ENCODE peak calls at places on chromosomes 7 and 10, in five cellular contexts. V is fibroblast of lung, S is mesendoderm, L is upper lobe of left lung, B is upper lobe of right lung. R is an unnamed sample. For H3K4me1, the result is how much of the 10 kb centered on the place peaks cover.

GRCh38 chr10:88557659-88558058 is 25.5 kb downstream of the RNLS start:
- DNase-seq in B (no peak), V (peak), L (no peak), S (no peak), R (no peak)

GRCh38 chr10:73768881-73769280 is 13.0 kb upstream of the CHCHD1 start:
- DNase-seq in V (no peak), B (no peak), S (no peak), L (no peak), R (no peak)

GRCh38 chr7:112930787-112931186 is 140.6 kb upstream of the TMEM168 start:
- DNase-seq in B (no peak), V (peak), L (no peak), S (no peak), R (no peak)

GRCh38 chr10:95499482-95499989 is 61.6 kb downstream of the SORBS1 start:
- DNase-seq in V (no peak), S (no peak), B (no peak), L (no peak), R (no peak)

GRCh38 chr10:89693176-89693575 is 8.2 kb upstream of the KIF20B start:
- DNase-seq in V (no peak), L (no peak), B (no peak), S (no peak), R (no peak)

GRCh38 chr10:35040761-35041501 is 49.2 kb downstream of the CUL2 start:
- DNase-seq in L (no peak), B (no peak), V (peak), S (peak), R (no peak)

GRCh38 chr7:36949711-36950600 is 225.7 kb upstream of the AOAH start:
- DNase-seq in L (no peak), V (no peak), B (no peak), S (peak), R (no peak)

GRCh38 chr10:132036887-132037675 is 28.7 kb upstream of the JAKMIP3 start:
- DNase-seq in B (no peak), S (peak), V (no peak), L (no peak), R (no peak)

GRCh38 chr10:13758302-13758701 is 171.5 kb downstream of the PRPF18 start:
- DNase-seq in B (no peak), L (no peak), V (peak), S (peak), R (peak)

GRCh38 chr7:151889406-151890354 is 12.8 kb upstream of the PRKAG2 start:
- DNase-seq in S (no peak), V (no peak), L (peak), B (no peak), R (no peak)

GRCh38 chr10:133104076-133104965 is 16.6 kb downstream of the ADGRA1 start:
- DNase-seq in B (no peak), L (peak), S (no peak), V (no peak), R (no peak)

GRCh38 chr10:118501637-118502440 is 93.6 kb downstream of the PRLHR start:
- DNase-seq in S (peak), B (no peak), L (no peak), V (no peak), R (peak)

GRCh38 chr7:81618400-81619014 is 151.3 kb downstream of the HGF start:
- DNase-seq in V (peak), S (peak), B (no peak), L (no peak), R (no peak)

GRCh38 chr7:50632561-50633413 is 67.6 kb upstream of the DDC start:
- DNase-seq in S (peak), B (peak), V (peak), L (peak), R (no peak)

GRCh38 chr10:13820119-13820518 is 233.4 kb downstream of the PRPF18 start:
- DNase-seq in S (no peak), L (no peak), V (no peak), B (no peak), R (no peak)

GRCh38 chr10:17479822-17480221 is 25.4 kb upstream of the ST8SIA6 start:
- DNase-seq in S (no peak), L (no peak), B (no peak), V (no peak), R (no peak)

GRCh38 chr10:103168436-103168835 is 24.6 kb downstream of the NT5C2 start:
- DNase-seq in B (no peak), V (peak), S (no peak), L (no peak), R (no peak)

GRCh38 chr10:130159395-130159794 is 23.2 kb downstream of the GLRX3 start:
- DNase-seq in V (no peak), B (no peak), S (no peak), L (no peak), R (no peak)

GRCh38 chr7:44634187-44634838 is 27.9 kb downstream of the OGDH start:
- DNase-seq in L (no peak), V (no peak), S (no peak), B (no peak), R (no peak)

GRCh38 chr7:100830396-100830795 is 3.1 kb upstream of the EPHB4 start:
- DNase-seq in L (no peak), B (no peak), V (no peak), S (no peak), R (no peak)
- H3K27ac ChIP-seq in L (no peak), B (no peak), V (no peak), S (no peak), R (no peak)

GRCh38 chr10:33214174-33214573 is 120.3 kb downstream of the NRP1 start:
- DNase-seq in V (no peak), S (no peak), B (no peak), L (no peak), R (no peak)
- H3K4me1 ChIP-seq in V (under half), S (under half), B (under half), L (under half), R (under half)

GRCh38 chr10:45000138-45000763 is 472 bp upstream of the ZNF22 start:
- DNase-seq in B (no peak), S (peak), L (no peak), V (peak), R (no peak)

GRCh38 chr10:45001382-45002148 is 842 bp downstream of the ZNF22 start:
- DNase-seq in L (no peak), S (peak), V (peak), B (peak), R (no peak)

GRCh38 chr10:44998146-44998631 is 2.5 kb upstream of the ZNF22 start:
- DNase-seq in B (no peak), L (no peak), S (no peak), V (peak), R (no peak)

GRCh38 chr10:45003432-45004000 is 2.8 kb downstream of the ZNF22 start:
- DNase-seq in V (no peak), L (no peak), S (no peak), B (no peak), R (no peak)

GRCh38 chr10:45000764-45001381 is at the start of gene ZNF22:
- DNase-seq in L (peak), V (peak), B (peak), S (peak), R (no peak)
- H3K27ac ChIP-seq in L (peak), V (peak), B (peak), S (peak), R (peak)

GRCh38 chr10:116713846-116714245 is 28.5 kb downstream of the HSPA12A start:
- DNase-seq in L (no peak), V (no peak), B (no peak), S (no peak), R (no peak)
- H3K4me1 ChIP-seq in L (under half), V (under half), B (under half), S (under half), R (under half)